ENCODE peak calls at places on chromosome 10, in six cellular contexts. J is ovary, Y is OCI-LY7, T is GM23248, B is spleen, N is tibial artery. Z is an unnamed sample. For H3K4me1, the result is how much of the 10 kb centered on the place peaks cover.

GRCh38 chr10:49166804-49167628 is 21.2 kb downstream of the TMEM273 start:
- DNase-seq in Y (no peak), J (no peak), B (no peak), T (no peak), N (no peak), Z (no peak)

GRCh38 chr10:33155720-33156638 is 178.5 kb downstream of the NRP1 start:
- DNase-seq in B (no peak), T (peak), J (no peak), N (no peak), Y (peak), Z (peak)

GRCh38 chr10:4136121-4136520 is 351.1 kb upstream of the KLF6 start:
- DNase-seq in B (no peak), N (no peak), J (no peak), T (peak), Y (peak), Z (no peak)

GRCh38 chr10:125091891-125092290 is 68.5 kb downstream of the CTBP2 start:
- DNase-seq in T (peak), N (no peak), B (no peak), Y (no peak), J (no peak), Z (peak)

GRCh38 chr10:14487511-14487909 is 156.8 kb upstream of the FRMD4A start:
- DNase-seq in J (no peak), T (peak), B (no peak), Y (no peak), N (no peak), Z (peak)

GRCh38 chr10:68403701-68404100 is 3.4 kb downstream of the RUFY2 start:
- DNase-seq in N (no peak), B (no peak), Y (no peak), T (peak), J (no peak), Z (no peak)

GRCh38 chr10:127293640-127294039 is 97.2 kb upstream of the INSYN2A start:
- DNase-seq in T (no peak), N (no peak), Y (no peak), B (no peak), J (no peak), Z (no peak)

GRCh38 chr10:120400601-120401000 is 56.4 kb upstream of the PLPP4 start:
- DNase-seq in B (no peak), T (peak), J (no peak), Y (no peak), N (no peak), Z (no peak)

GRCh38 chr10:69959911-69960310 is 92.7 kb upstream of the MACROH2A2 start:
- DNase-seq in N (no peak), Y (peak), B (no peak), T (no peak), J (no peak), Z (no peak)

GRCh38 chr10:30510184-30510931 is 76.4 kb downstream of the MAP3K8 start:
- DNase-seq in Y (no peak), B (no peak), N (peak), J (no peak), T (peak), Z (peak)

GRCh38 chr10:24390746-24391145 is 181.8 kb downstream of the KIAA1217 start:
- DNase-seq in T (no peak), N (no peak), Y (no peak), B (no peak), J (no peak), Z (no peak)

DNA sequence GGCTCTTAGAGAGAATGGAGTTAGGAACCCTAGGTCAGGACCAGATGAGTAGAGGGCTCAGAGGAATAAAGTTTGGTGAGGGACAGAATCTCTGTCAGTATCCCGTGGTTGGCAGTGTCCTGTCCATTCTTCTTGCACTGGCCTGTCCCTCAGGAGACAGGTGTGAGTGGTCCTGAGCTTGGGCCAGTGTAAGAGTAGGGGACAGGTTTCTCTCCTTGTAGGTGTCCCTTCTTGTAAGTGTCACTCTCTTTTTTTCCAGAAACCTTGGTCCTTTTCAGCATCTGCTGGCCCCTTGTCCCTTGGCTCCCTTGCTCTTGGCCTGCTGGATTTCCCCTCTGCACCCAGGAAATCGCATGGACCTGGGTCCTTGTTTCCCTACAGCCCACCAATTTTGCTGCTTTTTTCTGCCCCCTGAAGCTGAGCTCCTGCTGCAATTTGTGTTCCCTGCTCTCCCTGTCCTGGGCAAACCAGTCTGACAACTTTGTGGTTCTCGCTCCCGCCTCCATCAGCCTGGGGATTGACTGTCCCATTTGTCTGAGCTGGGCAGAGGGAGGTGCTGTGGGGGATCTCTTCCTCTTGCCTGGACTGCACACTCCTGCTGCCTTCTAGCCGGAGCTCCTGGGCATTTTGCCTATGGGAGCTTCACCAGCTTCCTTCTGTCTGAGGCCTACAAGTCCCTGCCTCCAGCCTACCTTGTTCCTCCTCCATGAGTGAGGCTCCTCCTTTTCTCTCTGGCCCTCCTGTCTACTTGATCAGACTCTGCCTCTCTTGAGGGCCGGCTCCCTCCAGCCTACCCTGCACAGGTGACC is 6.5 kb downstream of the TSPAN14 start:
- DNase-seq in B (no peak), T (peak), Y (no peak), J (peak), N (no peak), Z (no peak)
- H3K4me3 ChIP-seq in B (peak), T (no peak), Y (peak), J (no peak), N (no peak), Z (no peak)

DNA sequence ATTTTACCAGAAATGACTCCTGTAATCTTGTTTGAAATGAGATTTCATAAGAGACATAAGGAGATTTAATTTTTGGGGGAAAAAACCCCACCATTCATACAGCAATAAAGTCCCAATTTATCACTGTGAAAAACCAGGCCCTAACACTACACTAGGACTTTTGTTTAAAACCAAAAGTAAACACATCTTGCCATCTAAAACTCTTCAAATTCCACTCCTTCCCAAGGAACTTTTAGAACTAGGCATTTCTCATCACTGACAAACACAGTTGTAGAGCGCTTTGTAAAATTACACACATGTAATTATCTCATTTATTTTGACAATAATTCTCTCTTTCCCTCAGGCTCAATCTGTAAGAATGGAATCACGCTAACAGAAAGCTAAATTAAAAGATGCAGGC is 128.1 kb upstream of the C1QL3 start:
- DNase-seq in T (no peak), J (no peak), B (no peak), N (no peak), Y (no peak), Z (no peak)
- H3K4me1 ChIP-seq in T (under half), J (under half), B (under half), N (under half), Y (under half), Z (under half)

GRCh38 chr10:74855439-74855838 is 29.0 kb downstream of the KAT6B start:
- DNase-seq in T (no peak), N (no peak), B (no peak), J (no peak), Y (no peak), Z (no peak)
- H3K27ac ChIP-seq in T (no peak), N (no peak), B (peak), J (no peak), Y (peak), Z (peak)

GRCh38 chr10:71204746-71205145 is 7.6 kb upstream of the UNC5B start:
- DNase-seq in T (peak), J (no peak), B (no peak), N (no peak), Y (no peak), Z (no peak)

GRCh38 chr10:71201921-71202713 is 10.3 kb upstream of the UNC5B start:
- DNase-seq in J (no peak), B (no peak), Y (no peak), N (no peak), T (no peak), Z (no peak)

GRCh38 chr10:71203124-71203523 is 9.2 kb upstream of the UNC5B start:
- DNase-seq in B (no peak), Y (no peak), N (no peak), T (no peak), J (no peak), Z (no peak)

GRCh38 chr10:71205468-71205867 is 6.9 kb upstream of the UNC5B start:
- DNase-seq in J (no peak), N (no peak), T (peak), Y (no peak), B (no peak), Z (peak)

DNA sequence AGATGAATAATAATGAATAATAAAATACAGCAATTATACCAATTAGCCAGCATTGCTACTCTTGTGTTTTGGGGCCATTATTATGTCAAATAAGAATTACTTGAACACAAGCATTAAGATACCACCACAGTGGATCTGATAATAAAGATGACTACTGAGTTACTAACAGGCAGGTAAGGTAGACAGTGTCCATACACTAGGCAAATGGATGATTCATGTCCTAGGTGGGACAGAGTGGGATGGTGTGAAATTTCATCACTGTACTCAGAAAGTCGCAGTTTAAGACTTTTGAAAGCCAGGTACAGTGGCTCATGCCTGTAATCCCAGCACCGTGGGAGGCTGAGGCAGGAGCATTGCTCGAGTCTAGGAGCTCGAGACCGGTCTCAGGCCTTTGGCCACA is 8.7 kb upstream of the UNC5B start:
- DNase-seq in T (no peak), Y (no peak), N (no peak), B (peak), J (no peak), Z (no peak)
- H3K4me3 ChIP-seq in T (no peak), Y (no peak), N (no peak), B (no peak), J (no peak), Z (no peak)

DNA sequence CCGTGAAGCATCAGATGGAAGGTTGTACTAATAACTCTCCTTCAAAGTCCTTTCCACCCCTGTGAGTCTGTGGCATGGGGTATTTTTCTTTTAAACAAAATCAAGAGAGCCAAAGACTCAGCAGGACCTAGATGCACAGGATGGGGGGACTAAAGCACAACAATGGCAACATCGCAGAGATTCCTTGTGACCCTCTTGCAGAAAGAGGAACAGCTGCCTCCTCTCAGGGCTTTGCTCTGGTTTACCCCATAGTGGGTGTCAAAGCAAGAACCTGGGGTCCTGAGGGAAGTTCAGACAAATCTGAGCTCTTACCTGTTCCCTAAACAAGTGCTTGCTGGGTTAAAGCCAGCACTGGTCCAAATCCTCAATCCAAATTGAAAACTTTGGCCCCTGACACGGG is 39.2 kb downstream of the FGF8 start:
- DNase-seq in N (no peak), T (no peak), J (no peak), B (no peak), Y (no peak), Z (no peak)
- H3K4me1 ChIP-seq in N (under half), T (under half), J (under half), B (under half), Y (under half), Z (under half)

GRCh38 chr10:43576062-43576461 is 1.6 kb upstream of the ZNF239 start:
- DNase-seq in N (no peak), B (no peak), T (no peak), J (no peak), Y (no peak), Z (no peak)

GRCh38 chr10:43576580-43576979 is 2.2 kb upstream of the ZNF239 start:
- DNase-seq in J (no peak), N (no peak), B (no peak), Y (no peak), T (no peak), Z (no peak)

GRCh38 chr10:43574906-43575305 is 490 bp upstream of the ZNF239 start:
- DNase-seq in Y (no peak), T (peak), J (peak), B (no peak), N (no peak), Z (no peak)

GRCh38 chr10:43574035-43574892 is at the start of gene ZNF239:
- DNase-seq in B (peak), Y (no peak), J (peak), N (peak), T (peak), Z (peak)

GRCh38 chr10:43573250-43574034 is 974 bp downstream of the ZNF239 start:
- DNase-seq in Y (no peak), N (no peak), T (peak), J (no peak), B (no peak), Z (no peak)
- H3K27ac ChIP-seq in Y (no peak), N (peak), T (peak), J (peak), B (peak), Z (peak)

DNA sequence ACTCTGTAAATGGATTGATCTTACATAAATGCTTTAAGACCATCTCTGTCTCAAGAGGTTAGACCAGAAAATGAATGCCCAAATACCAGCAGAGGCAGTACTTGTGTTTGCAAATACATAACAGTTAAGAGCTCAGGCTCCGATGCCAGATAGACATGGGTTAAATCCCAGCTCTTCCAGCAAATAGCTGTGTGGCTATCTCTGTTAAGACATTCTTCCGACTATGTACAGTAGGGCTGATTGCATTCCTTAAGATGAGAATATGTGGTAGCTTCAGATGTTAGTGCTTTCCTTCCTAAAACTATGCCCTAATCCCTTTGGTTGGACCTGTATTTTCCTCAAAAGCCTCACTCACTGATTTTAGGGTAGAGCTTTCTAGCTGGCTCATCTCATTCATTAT is 2.2 kb downstream of the IDE start:
- DNase-seq in T (peak), J (no peak), B (no peak), N (no peak), Y (no peak), Z (peak)
- H3K4me3 ChIP-seq in T (peak), J (no peak), B (no peak), N (no peak), Y (no peak), Z (peak)

GRCh38 chr10:11160982-11161554 is 143.4 kb downstream of the CELF2 start:
- DNase-seq in N (peak), B (no peak), T (no peak), Y (no peak), J (no peak), Z (no peak)

GRCh38 chr10:11157292-11158052 is 139.8 kb downstream of the CELF2 start:
- DNase-seq in J (no peak), T (no peak), B (no peak), N (no peak), Y (no peak), Z (no peak)

GRCh38 chr10:11158080-11158479 is 140.4 kb downstream of the CELF2 start:
- DNase-seq in N (no peak), Y (no peak), T (no peak), B (no peak), J (no peak), Z (no peak)

GRCh38 chr10:11161910-11162309 is 144.2 kb downstream of the CELF2 start:
- DNase-seq in N (no peak), J (no peak), B (no peak), T (no peak), Y (no peak), Z (no peak)

GRCh38 chr10:11159543-11160215 is 142.0 kb downstream of the CELF2 start:
- DNase-seq in T (no peak), B (no peak), J (no peak), Y (no peak), N (no peak), Z (no peak)
- H3K4me1 ChIP-seq in T (under half), B (half or more), J (under half), Y (under half), N (under half), Z (half or more)

DNA sequence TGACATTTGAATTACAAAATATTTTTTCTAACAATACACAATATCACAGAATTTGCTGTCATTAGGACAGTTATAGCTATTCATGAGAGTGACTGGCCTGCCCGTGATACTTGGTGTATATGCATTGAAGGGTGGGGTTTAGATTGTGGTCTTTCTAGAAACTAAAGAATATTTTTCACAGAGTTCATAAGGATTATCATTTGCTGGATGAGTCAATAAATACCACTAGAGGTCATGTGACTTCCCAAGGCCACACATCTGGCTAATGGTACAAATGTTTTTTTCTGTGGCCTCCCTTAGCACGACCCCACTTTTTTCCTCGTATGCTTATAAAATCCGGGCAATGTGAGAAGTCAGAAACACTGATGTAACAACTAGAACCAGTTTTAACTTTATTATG is 5.2 kb downstream of the OPTN start:
- DNase-seq in J (no peak), B (no peak), T (peak), Y (no peak), N (no peak), Z (no peak)
- H3K27ac ChIP-seq in J (peak), B (peak), T (no peak), Y (no peak), N (no peak), Z (no peak)

DNA sequence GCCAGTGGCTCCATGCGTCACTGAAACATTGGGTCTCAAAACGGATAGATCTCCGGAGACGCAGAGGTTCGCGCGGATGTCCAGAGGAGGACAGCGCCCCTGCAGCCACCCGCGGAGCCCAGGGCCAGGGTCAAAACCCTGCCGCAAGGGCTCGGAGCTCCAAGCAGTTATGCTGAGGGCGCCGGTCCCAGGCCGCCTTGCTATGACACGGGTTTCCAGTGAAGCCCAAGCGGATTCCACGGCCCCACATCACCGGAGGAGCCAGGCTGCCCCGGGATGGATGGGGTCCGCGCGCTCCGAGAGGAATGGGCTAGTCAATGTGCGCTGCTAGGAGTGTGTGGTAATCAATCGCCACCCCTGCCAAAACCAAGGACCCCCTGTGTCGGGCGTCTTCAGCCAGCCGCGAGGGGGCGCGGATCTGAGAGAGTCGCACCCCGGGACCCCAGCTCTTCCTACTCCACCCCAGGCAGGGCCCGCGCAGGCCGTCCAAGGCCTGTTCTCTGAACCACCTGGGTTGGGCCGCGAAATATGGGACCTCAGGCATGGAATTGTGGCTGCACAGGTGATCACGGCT is 5.6 kb upstream of the EMX2 start:
- DNase-seq in J (peak), T (no peak), Y (no peak), N (no peak), B (no peak), Z (no peak)
- H3K4me3 ChIP-seq in J (peak), T (peak), Y (no peak), N (no peak), B (no peak), Z (no peak)

Z was measured in cardiac muscle cell.